ENCODE peak calls at places on chromosomes 12 and 14, in four cellular contexts. L is psoas muscle, J is OCI-LY7, R is tibial artery. N is an unnamed sample.

GRCh38 chr12:95836185-95836609 is 22.6 kb upstream of the SNRPF start:
- DNase-seq in L (no peak), J (no peak), R (no peak), N (peak; percentile 49)

GRCh38 chr14:57884175-57884574 is 18.3 kb upstream of the SLC35F4 start:
- DNase-seq in L (no peak), J (no peak), R (no peak), N (peak; percentile 8)

GRCh38 chr12:89731064-89731463 is 22.4 kb upstream of the ATP2B1 start:
- DNase-seq in L (no peak), J (no peak), R (no peak), N (peak; percentile 36)

GRCh38 chr12:38469689-38470088 is 153.1 kb downstream of the ALG10B start:
- DNase-seq in L (no peak), J (no peak), R (no peak), N (no peak)

GRCh38 chr14:65179918-65180724 is 77.8 kb upstream of the MAX start:
- DNase-seq in L (peak; percentile 61), J (peak; percentile 52), R (peak; percentile 84), N (peak; percentile 91)

GRCh38 chr12:77325505-77325904 is 260.1 kb upstream of the E2F7 start:
- DNase-seq in L (no peak), J (no peak), R (no peak), N (no peak)

GRCh38 chr12:122851820-122852219 is 16.6 kb downstream of the HIP1R start:
- DNase-seq in L (no peak), J (no peak), R (peak; percentile 89), N (peak; percentile 90)

GRCh38 chr12:45934956-45935355 is 55.4 kb downstream of the SCAF11 start:
- DNase-seq in L (no peak), J (no peak), R (no peak), N (no peak)

GRCh38 chr14:104135121-104135903 is 3.1 kb upstream of the KIF26A start:
- DNase-seq in L (peak; percentile 13), J (no peak), R (peak; percentile 54), N (peak; percentile 4)

GRCh38 chr12:111873113-111873512 is 31.1 kb downstream of the MAPKAPK5 start:
- DNase-seq in L (no peak), J (no peak), R (no peak), N (no peak)

GRCh38 chr14:100803694-100804075 is 22.2 kb upstream of the MEG3 start:
- DNase-seq in L (no peak), J (no peak), R (no peak), N (no peak)

GRCh38 chr14:101225116-101225728 is 321.7 kb upstream of the RTL1 start:
- DNase-seq in L (no peak), J (no peak), R (no peak), N (no peak)

GRCh38 chr12:125079943-125080645 is 14.9 kb downstream of the AACS start:
- DNase-seq in L (peak; percentile 53), J (no peak), R (peak; percentile 77), N (peak; percentile 16)

GRCh38 chr12:572532-572899 is 90.7 kb downstream of the NINJ2 start:
- DNase-seq in L (no peak), J (no peak), R (no peak), N (peak; percentile 10)

GRCh38 chr14:21894003-21894897 is 220.6 kb upstream of the OR4E1 start:
- DNase-seq in L (no peak), J (peak; percentile 80), R (no peak), N (no peak)

GRCh38 chr14:21071225-21072041 is 1.3 kb downstream of the ARHGEF40 start:
- DNase-seq in L (peak; percentile 88), J (peak; percentile 93), R (peak; percentile 93), N (peak; percentile 92)

GRCh38 chr12:124768462-124769165 is 95.0 kb downstream of the SCARB1 start:
- DNase-seq in L (no peak), J (no peak), R (no peak), N (no peak)

GRCh38 chr14:80315681-80316080 is 104.4 kb upstream of the DIO2 start:
- DNase-seq in L (no peak), J (no peak), R (no peak), N (no peak)

GRCh38 chr12:96219700-96220206 is 25.6 kb downstream of the ELK3 start:
- DNase-seq in L (no peak), J (no peak), R (no peak), N (peak; percentile 92)

GRCh38 chr12:5557906-5558305 is 126.0 kb downstream of the NTF3 start:
- DNase-seq in L (no peak), J (no peak), R (no peak), N (no peak)

GRCh38 chr12:6869049-6870021 is 2.0 kb downstream of the TPI1 start:
- DNase-seq in L (peak; percentile 72), J (peak; percentile 85), R (peak; percentile 85), N (peak; percentile 81)
- TF ChIP-seq CTCF in L (peak; percentile 91), J (peak; percentile 87), R (peak; percentile 91), N (peak; percentile 85)

DNA sequence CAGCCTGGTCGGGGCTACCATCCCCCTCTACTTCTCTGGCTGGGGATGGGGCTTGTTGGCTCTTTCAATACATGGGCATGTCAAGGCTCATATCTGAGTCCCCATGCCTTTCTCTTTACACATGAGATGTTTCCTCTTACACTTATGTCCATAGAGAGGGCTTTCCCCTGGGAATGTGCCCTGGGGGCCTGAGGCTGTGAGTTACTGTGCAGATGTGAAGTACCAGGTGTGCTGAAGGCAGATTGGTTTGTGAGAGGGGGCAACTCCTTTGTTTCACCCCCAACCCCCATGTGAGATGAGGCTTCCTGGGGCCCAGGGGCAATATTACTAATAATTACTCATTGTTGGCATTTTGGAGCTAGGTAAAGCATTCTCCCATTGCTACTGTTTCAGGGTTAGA is 32.8 kb downstream of the NRXN3 start:
- DNase-seq in L (no peak), J (no peak), R (no peak), N (no peak)
- H3K4me3 ChIP-seq in L (no peak overlapping the region), J (no peak overlapping the region), R (no peak overlapping the region), N (no peak overlapping the region)

DNA sequence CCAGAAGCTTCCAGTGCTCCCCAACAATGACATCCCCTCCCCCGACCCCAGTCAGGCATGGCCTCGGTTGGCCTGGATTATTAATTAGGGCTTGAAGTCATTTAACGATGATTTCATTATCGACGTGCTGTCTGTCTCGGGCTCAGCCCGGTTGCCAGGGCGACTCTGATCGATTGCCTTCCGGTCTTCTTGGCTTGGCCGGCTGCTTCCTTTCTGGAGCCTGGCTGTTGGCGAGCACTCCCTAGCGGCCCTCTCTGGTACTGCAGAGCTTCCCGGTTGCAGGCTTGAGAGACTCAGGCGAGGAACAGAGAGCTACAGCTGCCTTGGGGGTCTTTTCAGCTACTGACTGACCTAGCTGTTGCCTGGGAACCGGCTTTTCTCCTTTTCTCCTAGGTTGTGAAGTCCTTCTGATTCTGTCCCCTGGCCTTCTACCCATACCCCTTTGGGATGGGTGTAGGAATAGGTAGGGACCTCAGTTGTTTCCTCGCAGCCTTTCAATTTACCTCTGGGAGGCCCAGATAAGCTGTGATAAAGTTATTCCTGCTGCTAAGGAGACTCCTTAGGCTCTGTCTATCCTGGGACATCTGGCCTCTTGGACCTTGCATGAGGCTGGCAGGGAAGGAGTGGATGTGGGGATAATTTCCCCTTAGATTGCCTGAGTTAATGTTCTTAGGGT is 5.5 kb upstream of the CISTR start:
- DNase-seq in L (peak; percentile 77), J (peak; percentile 87), R (peak; percentile 84), N (peak; percentile 70)
- TF ChIP-seq CTCF in L (peak; percentile 80), J (peak; percentile 97), R (peak; percentile 79), N (peak; percentile 93)

DNA sequence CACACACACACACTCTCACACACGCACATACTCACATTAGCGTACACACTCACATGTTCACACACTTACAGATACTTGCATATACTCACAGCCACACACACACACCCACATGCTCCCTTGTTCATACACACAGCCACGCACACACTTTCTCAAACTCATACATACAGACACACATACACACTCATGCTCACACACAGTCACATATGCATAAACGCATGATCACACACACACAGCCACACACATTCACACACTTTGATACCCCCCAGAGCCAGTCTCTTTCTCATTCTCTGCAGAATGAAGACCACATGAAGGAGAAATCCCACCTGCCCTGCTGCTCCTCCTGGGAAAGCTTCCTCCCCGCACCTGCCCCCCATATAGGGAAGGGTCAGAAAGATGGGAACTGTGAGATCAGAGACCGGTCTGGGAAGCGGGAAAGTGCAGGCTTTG is 105.0 kb upstream of the MED13L start:
- DNase-seq in L (no peak), J (no peak), R (no peak), N (peak; percentile 39)
- H3K4me3 ChIP-seq in L (no peak overlapping the region), J (no peak overlapping the region), R (no peak overlapping the region), N (no peak overlapping the region)

DNA sequence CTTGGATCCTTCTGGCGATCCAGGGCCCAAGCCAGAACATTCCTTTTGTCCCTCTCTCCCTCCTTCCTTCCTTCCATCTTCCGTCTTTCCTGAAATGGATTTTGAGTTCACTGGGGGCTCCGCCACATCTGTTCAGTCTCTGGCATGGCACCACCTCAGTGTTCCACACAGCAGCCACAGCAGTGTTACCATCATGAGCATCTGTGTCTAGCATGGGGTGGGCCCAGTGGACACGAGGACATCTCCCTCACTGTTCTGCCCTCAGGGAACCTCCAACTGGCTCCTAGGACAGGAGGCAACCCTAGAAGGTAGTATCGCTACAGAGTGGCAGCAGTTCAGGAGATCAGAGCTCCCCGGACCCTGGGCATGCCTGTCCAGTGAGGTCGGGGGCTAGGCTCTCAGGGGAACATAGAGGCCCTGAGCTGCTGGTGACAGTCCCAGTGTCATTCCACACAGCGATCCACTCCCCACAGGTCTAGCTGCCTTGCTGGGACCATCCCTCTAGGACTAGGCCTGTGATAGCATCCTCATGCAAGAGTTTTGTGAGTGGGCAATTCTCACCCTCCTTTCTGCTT is 59.0 kb downstream of the GALNT16 start:
- DNase-seq in L (no peak), J (no peak), R (peak; percentile 33), N (no peak)
- TF ChIP-seq CTCF in L (no peak), J (no peak), R (no peak), N (no peak)

GRCh38 chr14:94769413-94770250 is at the start of gene GSC:
- DNase-seq in L (peak; percentile 66), J (no peak), R (peak; percentile 68), N (peak; percentile 29)

GRCh38 chr14:94770251-94770749 is 387 bp upstream of the GSC start:
- DNase-seq in L (no peak), J (no peak), R (no peak), N (peak; percentile 39)

GRCh38 chr14:94771191-94771905 is 1.4 kb upstream of the GSC start:
- DNase-seq in L (no peak), J (no peak), R (no peak), N (no peak)

GRCh38 chr14:94771906-94772468 is 2.1 kb upstream of the GSC start:
- DNase-seq in L (no peak), J (no peak), R (no peak), N (no peak)

DNA sequence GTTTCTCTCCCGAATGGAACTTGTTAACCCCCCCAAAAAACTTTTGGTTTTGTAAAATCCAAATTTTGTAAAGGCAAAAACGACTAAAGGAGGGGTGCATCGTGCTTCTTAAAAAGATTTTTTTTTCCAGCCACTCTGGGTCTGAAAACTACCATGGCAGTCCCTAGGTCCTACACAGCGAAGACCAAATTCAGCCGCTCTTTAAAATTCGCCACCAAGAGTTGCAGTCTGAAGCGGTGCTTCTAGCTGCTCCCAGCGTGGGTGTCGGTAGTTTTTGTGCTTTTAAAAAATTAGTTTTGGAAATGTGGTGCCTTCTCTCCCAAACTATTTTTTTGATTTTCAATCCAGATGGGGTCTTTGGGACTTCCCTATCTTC is 890 bp upstream of the GSC start:
- DNase-seq in L (no peak), J (no peak), R (no peak), N (no peak)
- H3K4me3 ChIP-seq in L (peak overlapping the region; percentile 66), J (no peak overlapping the region), R (no peak overlapping the region), N (no peak overlapping the region)